ENCODE peak calls at places on chromosome 18, in four cellular contexts. One of them, this sample, is unnamed.

GRCh38 chr18:25171334-25171733 is 180.6 kb downstream of the ZNF521 start:
- DNase-seq in cardiac muscle cell: no peak
- DNase-seq in PC-3: no peak
- DNase-seq in fibroblast of lung: no peak
- DNase-seq in this sample: no peak

GRCh38 chr18:48947102-48947501 is 3.7 kb downstream of the SMAD7 start:
- DNase-seq in fibroblast of lung: peak
- DNase-seq in PC-3: no peak
- DNase-seq in cardiac muscle cell: no peak
- DNase-seq in this sample: no peak

GRCh38 chr18:7021994-7022840 is 95.4 kb downstream of the LAMA1 start:
- DNase-seq in PC-3: peak
- DNase-seq in cardiac muscle cell: peak
- DNase-seq in fibroblast of lung: peak
- DNase-seq in this sample: no peak

GRCh38 chr18:8758466-8758865 is 53.1 kb downstream of the MTCL1 start:
- DNase-seq in cardiac muscle cell: no peak
- DNase-seq in PC-3: no peak
- DNase-seq in fibroblast of lung: no peak
- DNase-seq in this sample: no peak

GRCh38 chr18:5582849-5583667 is 39.3 kb upstream of the EPB41L3 start:
- DNase-seq in cardiac muscle cell: peak
- DNase-seq in fibroblast of lung: no peak
- DNase-seq in PC-3: peak
- DNase-seq in this sample: no peak

GRCh38 chr18:53153281-53153680 is 813.3 kb downstream of the DCC start:
- DNase-seq in fibroblast of lung: no peak
- DNase-seq in cardiac muscle cell: peak
- DNase-seq in PC-3: peak
- DNase-seq in this sample: no peak

GRCh38 chr18:70634576-70635147 is 345.8 kb downstream of the SOCS6 start:
- DNase-seq in PC-3: no peak
- DNase-seq in cardiac muscle cell: no peak
- DNase-seq in fibroblast of lung: no peak
- DNase-seq in this sample: no peak

GRCh38 chr18:43220691-43221090 is 56.6 kb downstream of the SYT4 start:
- DNase-seq in cardiac muscle cell: no peak
- DNase-seq in PC-3: no peak
- DNase-seq in fibroblast of lung: no peak
- DNase-seq in this sample: no peak

GRCh38 chr18:13503839-13504238 is 222.5 kb downstream of the FAM210A start:
- DNase-seq in cardiac muscle cell: no peak
- DNase-seq in fibroblast of lung: no peak
- DNase-seq in PC-3: no peak
- DNase-seq in this sample: no peak

GRCh38 chr18:55477537-55478300 is 110.3 kb downstream of the TCF4 start:
- DNase-seq in cardiac muscle cell: peak
- DNase-seq in PC-3: peak
- DNase-seq in fibroblast of lung: peak
- DNase-seq in this sample: peak

GRCh38 chr18:11500153-11501122 is 109.0 kb upstream of the SLC35G4 start:
- DNase-seq in cardiac muscle cell: no peak
- DNase-seq in fibroblast of lung: peak
- DNase-seq in PC-3: peak
- DNase-seq in this sample: peak

GRCh38 chr18:2654828-2655152 is 736 bp upstream of the SMCHD1 start:
- DNase-seq in PC-3: no peak
- DNase-seq in cardiac muscle cell: no peak
- DNase-seq in fibroblast of lung: peak
- DNase-seq in this sample: no peak

GRCh38 chr18:13464432-13465125 is 246.0 kb downstream of the LDLRAD4 start:
- DNase-seq in cardiac muscle cell: no peak
- DNase-seq in fibroblast of lung: no peak
- DNase-seq in PC-3: no peak
- DNase-seq in this sample: peak

GRCh38 chr18:42954887-42955286 is 160.6 kb downstream of the RIT2 start:
- DNase-seq in cardiac muscle cell: no peak
- DNase-seq in fibroblast of lung: no peak
- DNase-seq in PC-3: no peak
- DNase-seq in this sample: no peak

GRCh38 chr18:74589021-74589420 is 8.6 kb upstream of the ZNF407 start:
- DNase-seq in PC-3: no peak
- DNase-seq in fibroblast of lung: no peak
- DNase-seq in cardiac muscle cell: no peak
- DNase-seq in this sample: no peak

GRCh38 chr18:36187826-36188721 is 777 bp downstream of the MOCOS start:
- DNase-seq in cardiac muscle cell: no peak
- DNase-seq in PC-3: peak
- DNase-seq in fibroblast of lung: peak
- DNase-seq in this sample: peak

GRCh38 chr18:63309422-63309821 is 10.1 kb downstream of the BCL2 start:
- DNase-seq in cardiac muscle cell: no peak
- DNase-seq in PC-3: no peak
- DNase-seq in fibroblast of lung: no peak
- DNase-seq in this sample: no peak

GRCh38 chr18:37254256-37254880 is 311.2 kb downstream of the CELF4 start:
- DNase-seq in fibroblast of lung: no peak
- DNase-seq in cardiac muscle cell: no peak
- DNase-seq in PC-3: no peak
- DNase-seq in this sample: no peak

GRCh38 chr18:26840965-26841364 is 24.5 kb downstream of the AQP4 start:
- DNase-seq in cardiac muscle cell: no peak
- DNase-seq in fibroblast of lung: no peak
- DNase-seq in PC-3: no peak
- DNase-seq in this sample: no peak
- TF ChIP-seq CTCF in cardiac muscle cell: no peak
- TF ChIP-seq CTCF in fibroblast of lung: no peak
- TF ChIP-seq CTCF in PC-3: no peak
- TF ChIP-seq CTCF in this sample: no peak

GRCh38 chr18:57807336-57808117 is 4.4 kb upstream of the ATP8B1 start:
- DNase-seq in PC-3: peak
- DNase-seq in cardiac muscle cell: no peak
- DNase-seq in fibroblast of lung: peak
- DNase-seq in this sample: no peak
- H3K27ac ChIP-seq in PC-3: peak
- H3K27ac ChIP-seq in cardiac muscle cell: no peak
- H3K27ac ChIP-seq in fibroblast of lung: peak
- H3K27ac ChIP-seq in this sample: peak

GRCh38 chr18:31040982-31041345 is 1.6 kb downstream of the DSC3 start:
- DNase-seq in fibroblast of lung: peak
- DNase-seq in cardiac muscle cell: peak
- DNase-seq in PC-3: peak
- DNase-seq in this sample: no peak
- H3K4me3 ChIP-seq in fibroblast of lung: peak
- H3K4me3 ChIP-seq in cardiac muscle cell: peak
- H3K4me3 ChIP-seq in PC-3: peak
- H3K4me3 ChIP-seq in this sample: no peak

GRCh38 chr18:65942103-65942502 is 191.3 kb downstream of the CDH7 start:
- DNase-seq in PC-3: no peak
- DNase-seq in cardiac muscle cell: no peak
- DNase-seq in fibroblast of lung: no peak
- DNase-seq in this sample: no peak

GRCh38 chr18:65936678-65937077 is 185.9 kb downstream of the CDH7 start:
- DNase-seq in fibroblast of lung: no peak
- DNase-seq in PC-3: peak
- DNase-seq in cardiac muscle cell: no peak
- DNase-seq in this sample: no peak

GRCh38 chr18:65941482-65941881 is 190.7 kb downstream of the CDH7 start:
- DNase-seq in cardiac muscle cell: no peak
- DNase-seq in PC-3: no peak
- DNase-seq in fibroblast of lung: no peak
- DNase-seq in this sample: no peak

GRCh38 chr18:65937180-65937579 is 186.4 kb downstream of the CDH7 start:
- DNase-seq in cardiac muscle cell: no peak
- DNase-seq in PC-3: no peak
- DNase-seq in fibroblast of lung: no peak
- DNase-seq in this sample: no peak

GRCh38 chr18:65938592-65939372 is 188.0 kb downstream of the CDH7 start:
- DNase-seq in fibroblast of lung: peak
- DNase-seq in PC-3: peak
- DNase-seq in cardiac muscle cell: peak
- DNase-seq in this sample: no peak
- TF ChIP-seq CTCF in fibroblast of lung: no peak
- TF ChIP-seq CTCF in PC-3: peak
- TF ChIP-seq CTCF in cardiac muscle cell: peak
- TF ChIP-seq CTCF in this sample: no peak

GRCh38 chr18:68440433-68440832 is 274.5 kb downstream of the TMX3 start:
- DNase-seq in cardiac muscle cell: no peak
- DNase-seq in PC-3: no peak
- DNase-seq in fibroblast of lung: no peak
- DNase-seq in this sample: no peak
- H3K27ac ChIP-seq in cardiac muscle cell: no peak
- H3K27ac ChIP-seq in PC-3: no peak
- H3K27ac ChIP-seq in fibroblast of lung: no peak
- H3K27ac ChIP-seq in this sample: no peak

GRCh38 chr18:67875936-67876335 is 359.4 kb upstream of the DSEL start:
- DNase-seq in PC-3: peak
- DNase-seq in fibroblast of lung: peak
- DNase-seq in cardiac muscle cell: no peak
- DNase-seq in this sample: no peak
- H3K4me3 ChIP-seq in PC-3: no peak
- H3K4me3 ChIP-seq in fibroblast of lung: no peak
- H3K4me3 ChIP-seq in cardiac muscle cell: no peak
- H3K4me3 ChIP-seq in this sample: no peak

GRCh38 chr18:76436342-76436741 is 58.7 kb downstream of the ZNF516 start:
- DNase-seq in PC-3: no peak
- DNase-seq in fibroblast of lung: no peak
- DNase-seq in cardiac muscle cell: no peak
- DNase-seq in this sample: no peak

GRCh38 chr18:76433788-76434187 is 61.3 kb downstream of the ZNF516 start:
- DNase-seq in fibroblast of lung: no peak
- DNase-seq in cardiac muscle cell: no peak
- DNase-seq in PC-3: no peak
- DNase-seq in this sample: no peak

GRCh38 chr18:76435321-76435989 is 59.6 kb downstream of the ZNF516 start:
- DNase-seq in cardiac muscle cell: no peak
- DNase-seq in fibroblast of lung: no peak
- DNase-seq in PC-3: no peak
- DNase-seq in this sample: no peak

GRCh38 chr18:76432970-76433767 is 61.9 kb downstream of the ZNF516 start:
- DNase-seq in PC-3: no peak
- DNase-seq in cardiac muscle cell: no peak
- DNase-seq in fibroblast of lung: no peak
- DNase-seq in this sample: no peak

DNA sequence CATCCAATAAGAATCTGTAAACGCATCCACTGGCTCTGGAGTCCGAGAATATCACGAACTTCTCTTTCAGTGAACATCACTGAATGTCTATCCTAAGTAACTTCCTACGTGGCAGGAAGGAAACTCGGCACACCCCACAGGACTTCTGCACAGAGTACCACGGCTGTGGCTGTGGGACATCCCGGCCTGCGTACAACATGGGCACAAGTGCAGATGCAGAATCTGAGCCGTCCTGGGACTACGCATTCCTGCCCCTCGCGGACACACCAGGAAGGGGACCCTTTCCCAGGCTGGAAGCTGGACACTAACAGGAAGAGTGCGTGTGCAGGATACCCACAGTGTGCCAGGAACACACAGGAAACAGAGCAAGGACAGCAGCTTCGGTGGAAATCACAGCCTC is 60.6 kb downstream of the ZNF516 start:
- DNase-seq in fibroblast of lung: no peak
- DNase-seq in cardiac muscle cell: no peak
- DNase-seq in PC-3: no peak
- DNase-seq in this sample: no peak
- TF ChIP-seq CTCF in fibroblast of lung: no peak
- TF ChIP-seq CTCF in cardiac muscle cell: no peak
- TF ChIP-seq CTCF in PC-3: no peak
- TF ChIP-seq CTCF in this sample: no peak